ENCODE peak calls at places on chromosomes 12 and 14, in seven cellular contexts. R is CD8-positive, alpha-beta T cell; Z is mucosa of descending colon; L is lung; C is H1; M is ovary; F is uterus. V is an unnamed sample.

GRCh38 chr12:48956279-48957140 is 777 bp downstream of the ARF3 start:
- DNase-seq in R (no peak), Z (peak), L (peak), C (peak), M (peak), F (peak), V (peak)

GRCh38 chr14:52117433-52117832 is 48.6 kb upstream of the NID2 start:
- DNase-seq in R (no peak), Z (no peak), L (no peak), C (no peak), M (no peak), F (no peak), V (no peak)

GRCh38 chr14:55416866-55417265 is 5.2 kb upstream of the ATG14 start:
- DNase-seq in R (no peak), Z (peak), L (no peak), C (peak), M (no peak), F (no peak), V (no peak)

GRCh38 chr12:6552140-6552551 is 3.7 kb downstream of the IFFO1 start:
- DNase-seq in R (no peak), Z (no peak), L (no peak), C (no peak), M (no peak), F (peak), V (no peak)

GRCh38 chr14:71135911-71136310 is 228.7 kb downstream of the PCNX1 start:
- DNase-seq in R (no peak), Z (no peak), L (no peak), C (peak), M (no peak), F (no peak), V (no peak)

GRCh38 chr12:64273527-64274403 is 51.7 kb upstream of the KICS2 start:
- DNase-seq in R (no peak), Z (peak), L (no peak), C (peak), M (no peak), F (no peak), V (no peak)

GRCh38 chr14:101198398-101199027 is 295.0 kb upstream of the RTL1 start:
- DNase-seq in R (no peak), Z (no peak), L (no peak), C (peak), M (no peak), F (peak), V (no peak)

GRCh38 chr14:85233756-85234545 is 296.0 kb upstream of the FLRT2 start:
- DNase-seq in R (no peak), Z (no peak), L (no peak), C (no peak), M (no peak), F (no peak), V (peak)

GRCh38 chr14:65421201-65421981 is 8.9 kb downstream of the FUT8 start:
- DNase-seq in R (no peak), Z (no peak), L (no peak), C (no peak), M (no peak), F (no peak), V (peak)

GRCh38 chr14:105941226-105942166 is 415.1 kb downstream of the TMEM121 start:
- DNase-seq in R (no peak), Z (no peak), L (peak), C (no peak), M (no peak), F (no peak), V (no peak)

GRCh38 chr14:70754989-70755388 is 54.3 kb downstream of the MAP3K9 start:
- DNase-seq in R (no peak), Z (no peak), L (peak), C (no peak), M (no peak), F (no peak), V (no peak)

GRCh38 chr14:91352101-91352500 is 65.5 kb downstream of the CCDC88C start:
- DNase-seq in R (no peak), Z (no peak), L (peak), C (no peak), M (peak), F (peak), V (no peak)

GRCh38 chr12:6915023-6915788 is 826 bp downstream of the ENO2 start:
- DNase-seq in R (no peak), Z (no peak), L (no peak), C (peak), M (peak), F (peak), V (no peak)

GRCh38 chr14:75132374-75133086 is 5.7 kb upstream of the NEK9 start:
- DNase-seq in R (no peak), Z (peak), L (peak), C (peak), M (no peak), F (peak), V (peak)

GRCh38 chr12:24561882-24562760 is 386.8 kb downstream of the BCAT1 start:
- DNase-seq in R (no peak), Z (peak), L (peak), C (peak), M (peak), F (peak), V (no peak)

GRCh38 chr14:90660865-90661570 is 155.2 kb downstream of the TTC7B start:
- DNase-seq in R (no peak), Z (peak), L (peak), C (peak), M (no peak), F (no peak), V (no peak)

GRCh38 chr12:19316420-19316819 is 122.9 kb upstream of the AEBP2 start:
- DNase-seq in R (no peak), Z (no peak), L (no peak), C (no peak), M (no peak), F (no peak), V (no peak)

GRCh38 chr12:121003650-121004049 is 12.6 kb downstream of the C12orf43 start:
- DNase-seq in R (no peak), Z (peak), L (no peak), C (peak), M (no peak), F (no peak), V (no peak)

GRCh38 chr14:103501921-103502669 is 20.5 kb downstream of the CKB start:
- DNase-seq in R (no peak), Z (no peak), L (no peak), C (no peak), M (no peak), F (peak), V (no peak)

GRCh38 chr14:72745991-72746980 is 147.6 kb downstream of the DPF3 start:
- DNase-seq in R (no peak), Z (no peak), L (peak), C (peak), M (no peak), F (no peak), V (peak)

GRCh38 chr14:68785817-68786490 is 6.9 kb downstream of the ZFP36L1 start:
- DNase-seq in R (no peak), Z (no peak), L (no peak), C (peak), M (peak), F (no peak), V (no peak)

GRCh38 chr14:29857545-29857944 is 70.1 kb downstream of the PRKD1 start:
- DNase-seq in R (no peak), Z (no peak), L (no peak), C (no peak), M (no peak), F (no peak), V (no peak)

GRCh38 chr12:3231399-3231876 is 154.3 kb downstream of the TSPAN9 start:
- DNase-seq in R (no peak), Z (no peak), L (no peak), C (peak), M (peak), F (no peak), V (no peak)

GRCh38 chr12:132438139-132438700 is 51.7 kb upstream of the FBRSL1 start:
- DNase-seq in R (no peak), Z (no peak), L (no peak), C (no peak), M (no peak), F (no peak), V (no peak)

GRCh38 chr12:46124848-46125619 is 134.7 kb upstream of the SCAF11 start:
- DNase-seq in R (peak), Z (peak), L (peak), C (no peak), M (peak), F (peak), V (peak)

GRCh38 chr14:32542507-32542906 is 213.4 kb downstream of the AKAP6 start:
- DNase-seq in R (no peak), Z (no peak), L (no peak), C (no peak), M (no peak), F (no peak), V (no peak)

GRCh38 chr14:105204206-105204930 is 23.3 kb upstream of the NUDT14 start:
- DNase-seq in R (no peak), Z (peak), L (peak), C (no peak), M (no peak), F (no peak), V (no peak)

DNA sequence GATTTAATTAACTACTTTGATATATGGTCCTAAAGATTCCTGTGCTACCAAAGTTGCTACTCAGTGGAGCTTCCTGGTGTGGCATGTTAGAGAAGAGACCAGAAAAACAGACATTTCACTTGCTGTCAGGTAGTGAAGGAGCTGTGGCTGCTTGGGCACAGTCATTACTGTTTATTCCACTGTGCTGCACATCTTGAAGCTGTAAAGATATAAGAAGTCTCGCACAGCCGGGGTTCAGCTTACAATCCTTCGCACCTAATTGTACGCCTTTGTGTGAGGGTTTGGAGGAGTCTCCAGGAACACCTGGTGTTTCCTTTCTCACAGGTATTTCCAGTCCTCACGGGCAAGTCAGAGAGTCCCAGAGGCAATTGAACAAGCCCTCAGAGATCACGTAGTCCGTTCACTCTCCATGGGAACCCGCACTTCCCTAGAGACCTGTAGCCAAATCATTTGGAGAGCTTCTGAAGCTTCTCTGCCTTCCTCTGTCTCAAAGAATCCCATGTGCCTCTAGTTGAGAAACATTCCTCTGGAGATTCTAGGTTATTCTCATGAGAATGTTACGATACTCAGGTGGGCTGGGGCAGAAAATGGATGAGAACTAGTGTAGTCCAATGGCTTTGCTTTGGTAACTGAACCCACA is 4.1 kb downstream of the EVL start:
- DNase-seq in R (no peak), Z (no peak), L (no peak), C (no peak), M (no peak), F (no peak), V (no peak)
- H3K4me3 ChIP-seq in R (peak), Z (no peak), L (no peak), C (no peak), M (no peak), F (no peak), V (no peak)

GRCh38 chr12:80707830-80708534 is 548 bp downstream of the MYF6 start:
- DNase-seq in R (no peak), Z (no peak), L (no peak), C (peak), M (no peak), F (no peak), V (no peak)

GRCh38 chr12:80711866-80712265 is 4.4 kb downstream of the MYF6 start:
- DNase-seq in R (no peak), Z (no peak), L (no peak), C (no peak), M (no peak), F (no peak), V (no peak)

GRCh38 chr12:80708535-80709328 is 1.3 kb downstream of the MYF6 start:
- DNase-seq in R (no peak), Z (no peak), L (no peak), C (peak), M (no peak), F (no peak), V (no peak)

GRCh38 chr12:80710727-80711066 is 3.3 kb downstream of the MYF6 start:
- DNase-seq in R (no peak), Z (no peak), L (no peak), C (no peak), M (no peak), F (no peak), V (no peak)

GRCh38 chr12:80709811-80710726 is 2.6 kb downstream of the MYF6 start:
- DNase-seq in R (no peak), Z (no peak), L (no peak), C (peak), M (no peak), F (no peak), V (no peak)
- TF ChIP-seq CTCF in R (no peak), Z (no peak), L (no peak), C (peak), M (no peak), F (no peak), V (peak)

GRCh38 chr12:110245278-110245868 is 35.7 kb upstream of the ATP2A2 start:
- DNase-seq in R (peak), Z (peak), L (no peak), C (peak), M (no peak), F (no peak), V (no peak)

GRCh38 chr12:110246690-110247339 is 34.2 kb upstream of the ATP2A2 start:
- DNase-seq in R (no peak), Z (no peak), L (no peak), C (no peak), M (peak), F (no peak), V (no peak)

GRCh38 chr12:110243227-110243626 is 37.8 kb upstream of the ATP2A2 start:
- DNase-seq in R (no peak), Z (no peak), L (no peak), C (no peak), M (no peak), F (no peak), V (no peak)

GRCh38 chr12:110244372-110244771 is 36.7 kb upstream of the ATP2A2 start:
- DNase-seq in R (no peak), Z (no peak), L (no peak), C (no peak), M (no peak), F (no peak), V (no peak)

GRCh38 chr12:110244829-110245228 is 36.2 kb upstream of the ATP2A2 start:
- DNase-seq in R (no peak), Z (no peak), L (no peak), C (peak), M (no peak), F (no peak), V (no peak)
- H3K4me3 ChIP-seq in R (no peak), Z (no peak), L (no peak), C (no peak), M (no peak), F (no peak), V (no peak)

GRCh38 chr14:95452890-95453712 is 63.3 kb downstream of the SYNE3 start:
- DNase-seq in R (no peak), Z (no peak), L (no peak), C (no peak), M (peak), F (no peak), V (no peak)

GRCh38 chr14:95455246-95455645 is 61.2 kb downstream of the SYNE3 start:
- DNase-seq in R (no peak), Z (no peak), L (no peak), C (no peak), M (no peak), F (no peak), V (no peak)

GRCh38 chr14:95449131-95449530 is 67.3 kb downstream of the SYNE3 start:
- DNase-seq in R (no peak), Z (no peak), L (no peak), C (no peak), M (no peak), F (no peak), V (no peak)

GRCh38 chr14:95453713-95453980 is 62.8 kb downstream of the SYNE3 start:
- DNase-seq in R (no peak), Z (no peak), L (no peak), C (no peak), M (no peak), F (no peak), V (no peak)

DNA sequence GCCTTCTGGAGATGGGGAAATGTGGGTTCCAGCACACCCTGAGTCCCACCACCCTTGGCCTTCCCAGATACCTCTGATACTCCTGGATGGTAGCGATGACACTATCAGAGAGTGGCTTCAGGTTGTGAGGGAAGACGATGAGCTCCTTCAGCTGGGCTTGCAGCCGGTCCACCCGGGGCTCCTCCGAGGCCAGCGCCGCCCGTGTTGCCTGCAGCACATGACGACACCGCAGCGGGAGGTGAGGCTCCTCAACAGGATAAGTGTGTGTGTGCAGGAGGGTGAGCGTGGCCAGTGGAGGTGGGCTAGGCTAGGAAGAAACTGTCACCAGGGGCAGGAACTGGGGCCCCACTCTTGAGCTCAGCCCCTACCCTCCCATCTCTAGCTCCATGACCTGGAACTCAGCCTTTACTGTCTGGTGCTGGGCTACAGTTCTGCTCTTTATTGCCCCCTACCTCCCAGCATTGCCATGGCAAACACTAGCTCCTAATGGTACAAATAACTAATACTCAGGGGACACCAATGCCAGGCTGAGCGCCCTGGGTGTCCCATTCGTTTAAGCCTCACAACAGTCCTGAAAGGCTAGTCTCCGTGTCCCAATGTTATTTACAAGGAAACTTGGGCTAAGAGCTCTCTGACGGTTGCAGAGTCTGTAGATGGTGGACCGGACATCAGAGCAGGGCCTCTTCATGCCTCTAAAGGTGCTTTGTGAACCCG is 64.1 kb downstream of the SYNE3 start:
- DNase-seq in R (no peak), Z (no peak), L (no peak), C (peak), M (no peak), F (no peak), V (no peak)
- TF ChIP-seq CTCF in R (no peak), Z (no peak), L (no peak), C (peak), M (no peak), F (no peak), V (peak)

DNA sequence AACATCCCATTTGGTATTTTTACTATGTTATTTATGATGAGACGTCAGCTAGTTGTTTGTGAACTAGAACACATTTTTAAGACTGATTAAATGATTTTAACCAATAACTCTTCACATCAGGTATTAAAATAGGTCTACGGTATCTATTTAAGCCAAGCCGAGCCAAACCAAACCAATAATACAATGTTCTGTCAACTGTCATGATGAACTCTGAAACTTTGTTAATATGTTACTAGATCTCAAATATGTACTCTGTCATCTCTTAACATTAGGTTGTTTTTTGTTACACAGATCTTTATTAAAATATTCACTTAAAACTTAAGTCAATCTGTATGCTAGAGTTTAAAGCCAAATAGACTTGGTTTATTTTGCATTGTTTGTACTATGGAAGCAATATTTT is 1.0 kb downstream of the ART4 start:
- DNase-seq in R (no peak), Z (no peak), L (no peak), C (no peak), M (no peak), F (no peak), V (no peak)
- H3K4me3 ChIP-seq in R (no peak), Z (no peak), L (no peak), C (no peak), M (no peak), F (no peak), V (no peak)